ENCODE peak calls at places on chromosomes 11 and 22, in six cellular contexts. G, C, V, W, L and H are unnamed samples.

GRCh38 chr22:29147241-29147919 is 58.3 kb upstream of the EMID1 start:
- DNase-seq in G (no peak), C (no peak), V (no peak), W (no peak), L (no peak), H (no peak)

GRCh38 chr11:12494699-12495098 is 117.3 kb downstream of the PARVA start:
- DNase-seq in G (peak), C (no peak), V (no peak), W (no peak), L (peak), H (no peak)

GRCh38 chr22:17629646-17630045 is 1.1 kb upstream of the ATP6V1E1 start:
- DNase-seq in G (no peak), C (no peak), V (no peak), W (no peak), L (no peak), H (no peak)

GRCh38 chr11:11636671-11637070 is 14.9 kb upstream of the GALNT18 start:
- DNase-seq in G (no peak), C (no peak), V (no peak), W (no peak), L (no peak), H (no peak)

GRCh38 chr11:77125191-77125590 is 2.9 kb upstream of the MYO7A start:
- DNase-seq in G (no peak), C (no peak), V (no peak), W (no peak), L (no peak), H (no peak)

GRCh38 chr22:33699176-33699575 is 221.1 kb downstream of the LARGE1 start:
- DNase-seq in G (no peak), C (no peak), V (no peak), W (no peak), L (no peak), H (no peak)

GRCh38 chr22:40728731-40729189 is 49.5 kb downstream of the MCHR1 start:
- DNase-seq in G (no peak), C (no peak), V (no peak), W (no peak), L (no peak), H (peak)

GRCh38 chr11:61828629-61829407 is 718 bp downstream of the FADS2 start:
- DNase-seq in G (peak), C (no peak), V (no peak), W (peak), L (peak), H (peak)

GRCh38 chr22:27317961-27318360 is 483.6 kb downstream of the MN1 start:
- DNase-seq in G (no peak), C (no peak), V (no peak), W (no peak), L (no peak), H (no peak)

GRCh38 chr11:64124147-64124546 is 41.8 kb downstream of the MACROD1 start:
- DNase-seq in G (no peak), C (peak), V (peak), W (no peak), L (no peak), H (no peak)

GRCh38 chr11:1307163-1307870 is 2.1 kb downstream of the TOLLIP start:
- DNase-seq in G (no peak), C (no peak), V (peak), W (no peak), L (no peak), H (no peak)